ENCODE peak calls at places on chromosomes 1 and 21, in nine cellular contexts. R is heart right ventricle; U is CD8-positive, alpha-beta T cell; F is fibroblast of pulmonary artery; B is Caco-2; I is omental fat pad; N is brain microvascular endothelial cell; X is bronchial epithelial cell; Y is Calu3. M is an unnamed sample.

GRCh38 chr21:46190491-46191131 is 6.4 kb upstream of the SPATC1L start:
- DNase-seq in R (no peak), U (no peak), F (no peak), B (no peak), I (peak), N (no peak), X (no peak), Y (no peak), M (no peak)

GRCh38 chr1:248841702-248842395 is 3.8 kb downstream of the ZNF672 start:
- DNase-seq in R (peak), U (peak), F (peak), B (no peak), I (peak), N (peak), X (peak), Y (no peak), M (no peak)

GRCh38 chr1:212503714-212504113 is 71.0 kb downstream of the NENF start:
- DNase-seq in R (no peak), U (no peak), F (no peak), B (no peak), I (no peak), N (no peak), X (no peak), Y (no peak), M (no peak)

GRCh38 chr21:43916691-43917514 is 51.9 kb downstream of the AGPAT3 start:
- DNase-seq in R (no peak), U (peak), F (no peak), B (no peak), I (no peak), N (no peak), X (no peak), Y (no peak), M (peak)

GRCh38 chr21:37665230-37666024 is 250.8 kb downstream of the KCNJ6 start:
- DNase-seq in R (no peak), U (no peak), F (peak), B (no peak), I (no peak), N (no peak), X (peak), Y (no peak), M (no peak)

GRCh38 chr1:155277896-155278688 is 829 bp downstream of the HCN3 start:
- DNase-seq in R (peak), U (peak), F (peak), B (peak), I (peak), N (no peak), X (peak), Y (peak), M (peak)

GRCh38 chr1:28553229-28553930 is 495 bp downstream of the TRNAU1AP start:
- DNase-seq in R (peak), U (no peak), F (peak), B (no peak), I (peak), N (peak), X (peak), Y (peak), M (peak)

GRCh38 chr1:15540201-15540600 is 13.6 kb downstream of the DNAJC16 start:
- DNase-seq in R (no peak), U (no peak), F (peak), B (no peak), I (no peak), N (peak), X (no peak), Y (no peak), M (no peak)

GRCh38 chr1:35768350-35769187 is 1.2 kb downstream of the CLSPN start:
- DNase-seq in R (no peak), U (no peak), F (peak), B (no peak), I (no peak), N (no peak), X (no peak), Y (no peak), M (no peak)

GRCh38 chr21:8991088-8991907 is 1530.1 kb upstream of the TPTE start:
- DNase-seq in R (no peak), U (no peak), F (no peak), B (no peak), I (no peak), N (no peak), X (peak), Y (peak), M (no peak)

GRCh38 chr1:150560576-150560975 is 11.4 kb downstream of the ADAMTSL4 start:
- DNase-seq in R (no peak), U (peak), F (no peak), B (no peak), I (no peak), N (no peak), X (no peak), Y (no peak), M (no peak)

GRCh38 chr21:38982096-38982495 is 176.4 kb downstream of the ETS2 start:
- DNase-seq in R (no peak), U (no peak), F (peak), B (peak), I (no peak), N (no peak), X (no peak), Y (no peak), M (no peak)

GRCh38 chr1:108590947-108591346 is 31.0 kb downstream of the EEIG2 start:
- DNase-seq in R (no peak), U (no peak), F (peak), B (no peak), I (no peak), N (peak), X (peak), Y (no peak), M (no peak)

GRCh38 chr1:109301874-109302273 is 4.9 kb downstream of the MYBPHL start:
- DNase-seq in R (no peak), U (no peak), F (no peak), B (no peak), I (no peak), N (no peak), X (no peak), Y (no peak), M (no peak)

GRCh38 chr1:94530373-94530878 is 11.1 kb downstream of the F3 start:
- DNase-seq in R (no peak), U (no peak), F (no peak), B (no peak), I (no peak), N (no peak), X (peak), Y (no peak), M (no peak)

GRCh38 chr1:207397525-207397926 is 56.6 kb upstream of the CR2 start:
- DNase-seq in R (no peak), U (no peak), F (no peak), B (no peak), I (no peak), N (peak), X (no peak), Y (no peak), M (no peak)
- TF ChIP-seq CTCF in R (no peak), U (no peak), F (peak), B (no peak), I (no peak), N (peak), X (peak), Y (no peak), M (peak)

DNA sequence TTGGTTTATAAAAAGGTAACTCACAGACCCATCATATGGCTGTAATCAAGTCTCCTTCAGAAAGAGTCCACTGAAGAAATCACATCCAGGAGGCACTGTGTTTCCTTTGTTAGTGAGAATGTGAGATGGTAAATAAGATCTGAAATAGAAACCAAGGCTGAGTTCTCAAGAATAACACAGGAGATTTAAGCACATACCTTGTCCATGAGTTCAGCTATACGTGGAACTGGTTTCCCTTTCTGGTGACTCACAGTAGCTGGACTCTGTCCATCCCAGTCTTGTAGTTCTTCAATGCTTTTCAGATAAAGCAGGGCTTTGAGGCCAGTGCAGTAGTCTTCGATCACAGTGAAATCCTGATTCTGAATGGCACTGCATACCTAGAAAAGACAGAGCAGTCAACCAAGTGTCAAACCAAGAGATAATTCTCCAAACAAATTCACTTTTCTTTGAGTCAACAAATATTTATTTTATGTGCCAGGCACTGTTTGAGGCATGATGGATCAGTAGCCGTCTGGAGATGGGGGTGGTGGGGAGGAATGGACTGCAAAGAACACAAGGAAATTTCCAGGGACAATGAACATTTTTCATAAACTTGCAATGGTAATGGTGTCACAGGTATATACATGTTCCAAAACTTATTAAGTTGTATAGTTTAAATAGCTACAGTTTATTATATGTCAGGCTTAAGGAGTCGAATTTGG is 471.4 kb downstream of the PTBP2 start:
- DNase-seq in R (no peak), U (no peak), F (peak), B (no peak), I (no peak), N (peak), X (peak), Y (peak), M (no peak)
- TF ChIP-seq CTCF in R (no peak), U (no peak), F (peak), B (no peak), I (no peak), N (peak), X (peak), Y (no peak), M (no peak)

GRCh38 chr1:183152216-183152615 is 33.8 kb upstream of the LAMC2 start:
- DNase-seq in R (no peak), U (no peak), F (no peak), B (no peak), I (no peak), N (no peak), X (no peak), Y (no peak), M (no peak)

GRCh38 chr1:183159960-183160359 is 26.1 kb upstream of the LAMC2 start:
- DNase-seq in R (no peak), U (no peak), F (no peak), B (peak), I (no peak), N (no peak), X (peak), Y (peak), M (no peak)

GRCh38 chr1:183150445-183150844 is 35.6 kb upstream of the LAMC2 start:
- DNase-seq in R (no peak), U (no peak), F (no peak), B (no peak), I (no peak), N (no peak), X (no peak), Y (no peak), M (no peak)

GRCh38 chr1:183161391-183161790 is 24.7 kb upstream of the LAMC2 start:
- DNase-seq in R (no peak), U (no peak), F (no peak), B (no peak), I (no peak), N (no peak), X (peak), Y (no peak), M (no peak)

DNA sequence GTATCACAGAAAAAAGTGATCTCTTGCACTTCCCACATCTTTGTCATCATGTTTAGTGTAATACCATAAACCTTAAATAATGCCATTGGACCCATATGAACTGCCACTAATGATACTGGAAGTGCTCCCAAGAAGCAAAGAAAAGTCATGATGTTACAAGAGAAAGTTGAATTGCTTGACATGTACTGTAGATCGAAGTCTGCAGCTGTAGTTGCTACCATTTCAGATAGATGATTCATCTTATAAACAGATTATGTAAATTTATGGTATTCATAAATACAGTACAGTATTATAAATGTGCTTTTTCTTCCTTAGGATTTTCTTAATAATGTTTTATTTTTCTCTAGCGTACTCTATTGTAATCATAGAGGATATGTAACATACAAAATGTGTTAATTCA is 30.1 kb upstream of the LAMC2 start:
- DNase-seq in R (no peak), U (no peak), F (no peak), B (no peak), I (no peak), N (no peak), X (no peak), Y (no peak), M (no peak)
- TF ChIP-seq CTCF in R (no peak), U (no peak), F (no peak), B (no peak), I (no peak), N (no peak), X (no peak), Y (no peak), M (no peak)

GRCh38 chr1:19643602-19644419 is at the start of gene NBL1:
- DNase-seq in R (peak), U (peak), F (peak), B (peak), I (no peak), N (peak), X (peak), Y (peak), M (peak)

GRCh38 chr1:19640363-19641316 is 3.5 kb upstream of the NBL1 start:
- DNase-seq in R (no peak), U (no peak), F (no peak), B (no peak), I (no peak), N (peak), X (peak), Y (peak), M (no peak)

GRCh38 chr1:19644422-19644760 is 280 bp downstream of the NBL1 start:
- DNase-seq in R (no peak), U (no peak), F (no peak), B (no peak), I (no peak), N (no peak), X (no peak), Y (no peak), M (peak)

GRCh38 chr1:19644761-19645543 is 841 bp downstream of the NBL1 start:
- DNase-seq in R (peak), U (peak), F (no peak), B (no peak), I (no peak), N (no peak), X (no peak), Y (no peak), M (peak)

GRCh38 chr1:19643113-19643512 is 998 bp upstream of the NBL1 start:
- DNase-seq in R (no peak), U (no peak), F (no peak), B (peak), I (no peak), N (peak), X (peak), Y (peak), M (no peak)
- TF ChIP-seq CTCF in R (no peak), U (no peak), F (no peak), B (no peak), I (no peak), N (peak), X (peak), Y (no peak), M (no peak)

GRCh38 chr1:226072347-226072746 is 9.8 kb downstream of the H3-3A start:
- DNase-seq in R (no peak), U (no peak), F (no peak), B (no peak), I (no peak), N (no peak), X (no peak), Y (no peak), M (no peak)
- TF ChIP-seq CTCF in R (no peak), U (no peak), F (no peak), B (no peak), I (no peak), N (no peak), X (no peak), Y (no peak), M (no peak)

DNA sequence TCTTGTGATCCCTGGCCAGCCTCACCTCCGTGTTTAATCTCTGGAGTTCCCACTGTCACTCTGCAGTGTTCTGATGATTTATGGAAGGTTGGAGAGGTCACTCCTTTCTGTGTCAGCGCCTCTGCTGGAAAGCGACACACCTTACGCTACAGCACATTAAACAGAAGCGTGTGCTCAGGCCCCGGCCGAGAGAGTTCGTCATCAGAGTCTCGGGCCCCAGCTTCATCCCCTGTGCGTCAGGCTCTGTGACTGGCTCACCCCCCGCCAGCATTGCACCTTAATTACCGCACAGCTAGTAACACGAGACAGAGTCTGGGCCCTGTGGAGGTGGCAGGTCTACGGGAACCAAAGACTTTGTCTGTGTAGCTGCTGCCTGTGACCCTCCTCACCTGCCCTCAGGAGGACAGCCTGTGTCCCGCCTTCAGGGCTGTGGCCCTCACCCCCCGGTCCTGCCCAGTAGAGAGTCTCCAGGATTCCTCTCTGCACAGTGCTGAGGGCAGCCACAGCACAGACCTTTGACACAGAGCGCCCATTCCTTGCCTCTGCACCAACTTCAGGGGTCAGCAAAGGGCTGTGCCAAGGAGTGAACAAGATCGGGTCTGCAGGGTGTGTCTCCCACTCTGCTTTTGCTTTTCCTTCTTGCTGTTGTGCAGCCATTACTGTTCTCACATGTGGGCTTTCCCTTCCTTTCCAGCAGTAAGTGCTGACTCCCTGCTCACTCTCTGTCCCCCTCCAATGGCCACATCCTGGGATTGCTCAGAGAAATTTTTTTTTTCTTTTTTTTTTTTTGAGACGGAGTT is 157.6 kb downstream of the PGBD5 start:
- DNase-seq in R (no peak), U (no peak), F (peak), B (peak), I (no peak), N (peak), X (peak), Y (peak), M (peak)
- TF ChIP-seq CTCF in R (peak), U (no peak), F (peak), B (peak), I (no peak), N (peak), X (peak), Y (peak), M (peak)

GRCh38 chr1:207565546-207566468 is 69.8 kb downstream of the CR1 start:
- DNase-seq in R (no peak), U (no peak), F (peak), B (no peak), I (no peak), N (peak), X (peak), Y (peak), M (no peak)
- TF ChIP-seq CTCF in R (no peak), U (no peak), F (peak), B (peak), I (no peak), N (peak), X (peak), Y (no peak), M (peak)

GRCh38 chr1:224333309-224333926 is 3.4 kb upstream of the NVL start:
- DNase-seq in R (no peak), U (peak), F (peak), B (no peak), I (no peak), N (no peak), X (peak), Y (peak), M (peak)
- TF ChIP-seq CTCF in R (peak), U (peak), F (peak), B (peak), I (no peak), N (peak), X (peak), Y (peak), M (peak)

M was measured in GM13977.